ENCODE peak calls at places on chromosome 17, in nine cellular contexts. A is H9; S is heart left ventricle; U is fibroblast of lung; O is HCT116; Q is CD8-positive, alpha-beta T cell; E is upper lobe of right lung; Y is tibial nerve; B is tibial artery. T is an unnamed sample.

GRCh38 chr17:19244357-19244756 is 7.2 kb downstream of the EPN2 start:
- DNase-seq in U (no peak), Q (no peak), A (no peak), Y (no peak), O (no peak), B (no peak), S (no peak), E (no peak), T (no peak)

GRCh38 chr17:59812139-59812538 is 80.6 kb downstream of the TUBD1 start:
- DNase-seq in B (no peak), Q (no peak), O (no peak), Y (no peak), S (no peak), E (no peak), U (no peak), A (no peak), T (no peak)

GRCh38 chr17:42682400-42683384 is at the start of gene CNTNAP1:
- DNase-seq in O (no peak), Y (no peak), Q (no peak), S (peak; percentile 64), E (peak; percentile 75), A (peak; percentile 80), B (peak; percentile 60), U (peak; percentile 71), T (no peak)

GRCh38 chr17:15378243-15378642 is 36.8 kb upstream of the TEKT3 start:
- DNase-seq in A (no peak), U (no peak), Y (no peak), S (no peak), E (no peak), B (no peak), O (no peak), Q (no peak), T (peak; percentile 47)

GRCh38 chr17:68704897-68705296 is 103.7 kb upstream of the FAM20A start:
- DNase-seq in B (no peak), U (peak; percentile 79), Q (no peak), S (peak; percentile 35), O (no peak), E (no peak), Y (no peak), A (no peak), T (no peak)

GRCh38 chr17:62703269-62703775 is 75.9 kb downstream of the MRC2 start:
- DNase-seq in S (no peak), U (peak; percentile 33), Y (no peak), A (no peak), B (peak; percentile 49), Q (no peak), O (no peak), E (no peak), T (no peak)

GRCh38 chr17:18004345-18004744 is 31.7 kb downstream of the DRC3 start:
- DNase-seq in S (no peak), E (no peak), Q (no peak), U (no peak), Y (no peak), B (no peak), O (no peak), A (no peak), T (no peak)

GRCh38 chr17:41724476-41725030 is 9.9 kb downstream of the HAP1 start:
- DNase-seq in E (no peak), B (no peak), Y (no peak), O (no peak), S (no peak), A (no peak), Q (no peak), U (no peak), T (no peak)

GRCh38 chr17:39813631-39814030 is 50.5 kb downstream of the IKZF3 start:
- DNase-seq in A (no peak), B (no peak), S (no peak), Y (no peak), E (no peak), O (no peak), Q (peak; percentile 72), U (no peak), T (no peak)

GRCh38 chr17:30588798-30589247 is 111.6 kb downstream of the GOSR1 start:
- DNase-seq in Y (no peak), B (no peak), Q (no peak), O (no peak), U (no peak), A (no peak), S (no peak), E (no peak), T (no peak)

GRCh38 chr17:59892251-59892848 is 393 bp downstream of the TUBD1 start:
- DNase-seq in Y (no peak), E (no peak), A (no peak), B (no peak), U (no peak), O (no peak), Q (no peak), S (no peak), T (no peak)

GRCh38 chr17:68682913-68683312 is 81.7 kb upstream of the FAM20A start:
- DNase-seq in O (no peak), A (no peak), E (no peak), U (no peak), B (no peak), S (no peak), Q (no peak), Y (no peak), T (no peak)

GRCh38 chr17:80995131-80995530 is 3.5 kb downstream of the CHMP6 start:
- DNase-seq in U (no peak), Y (no peak), B (no peak), Q (no peak), O (no peak), E (no peak), A (no peak), S (no peak), T (no peak)

GRCh38 chr17:38982858-38983746 is 15.9 kb upstream of the FBXO47 start:
- DNase-seq in B (peak; percentile 53), O (peak; percentile 53), A (peak; percentile 62), U (peak; percentile 58), E (no peak), S (peak; percentile 39), Y (peak; percentile 69), Q (peak; percentile 61), T (no peak)

DNA sequence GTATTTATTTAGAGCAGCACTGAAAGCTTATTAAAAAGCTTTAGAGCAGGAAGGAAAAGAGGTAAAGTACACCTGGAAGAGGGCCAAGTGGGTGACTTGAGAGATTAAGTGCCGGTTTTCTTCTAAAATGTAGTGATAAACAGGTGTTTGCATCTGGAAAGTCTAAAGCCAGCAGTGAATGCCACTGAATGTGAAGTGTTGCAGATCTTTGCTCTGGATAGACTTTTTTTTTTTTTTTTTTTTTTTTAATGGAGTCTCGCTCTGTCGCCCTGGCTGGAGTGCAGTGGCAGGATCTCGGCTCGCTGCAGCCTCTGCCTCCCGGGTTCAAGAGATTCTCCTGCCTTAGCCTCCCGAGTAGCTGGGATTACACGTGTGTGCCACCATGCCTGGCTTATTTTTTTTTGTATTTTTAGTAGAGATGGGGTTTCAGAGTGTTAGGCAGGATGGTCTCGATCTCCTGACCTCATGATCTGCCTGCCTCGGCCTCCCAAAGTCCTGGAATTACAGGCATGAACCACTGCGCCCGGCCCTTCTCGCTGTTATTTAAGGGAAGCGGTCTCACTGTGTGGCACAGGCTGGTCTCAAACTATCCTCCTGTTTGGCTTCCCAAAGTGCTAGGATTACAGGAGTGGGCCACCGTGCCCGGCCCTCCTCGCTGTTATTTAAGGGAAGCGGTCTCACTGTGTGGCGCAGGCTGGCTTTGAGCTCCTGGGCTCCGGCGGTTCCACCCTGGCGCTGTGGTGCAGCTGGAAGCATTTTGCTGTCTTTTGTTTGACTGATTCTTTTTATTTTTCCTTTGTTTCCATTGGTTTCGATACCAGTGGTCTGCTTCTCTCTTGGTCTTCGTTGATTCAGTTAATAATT is 40.5 kb downstream of the FOXK2 start:
- DNase-seq in A (no peak), Q (no peak), E (no peak), S (no peak), U (no peak), O (no peak), B (no peak), Y (no peak), T (no peak)
- H3K27ac ChIP-seq in A (no peak overlapping the region), Q (no peak overlapping the region), E (no peak overlapping the region), S (no peak overlapping the region), U (no peak overlapping the region), O (no peak overlapping the region), B (no peak overlapping the region), Y (no peak overlapping the region), T (no peak overlapping the region)

GRCh38 chr17:57519199-57519598 is 225.9 kb downstream of the CCDC182 start:
- DNase-seq in Y (no peak), B (no peak), Q (no peak), E (no peak), A (no peak), S (no peak), U (peak; percentile 72), O (no peak), T (no peak)

GRCh38 chr17:57518587-57519118 is 226.4 kb downstream of the CCDC182 start:
- DNase-seq in E (no peak), O (no peak), Q (no peak), B (no peak), A (no peak), Y (no peak), U (no peak), S (peak; percentile 58), T (no peak)

GRCh38 chr17:57521606-57522435 is 223.3 kb downstream of the CCDC182 start:
- DNase-seq in S (no peak), O (no peak), Q (no peak), Y (no peak), U (no peak), B (no peak), A (no peak), E (no peak), T (no peak)

GRCh38 chr17:57517519-57518342 is 227.4 kb downstream of the CCDC182 start:
- DNase-seq in B (no peak), U (no peak), S (no peak), Y (no peak), E (no peak), A (no peak), O (no peak), Q (no peak), T (no peak)

GRCh38 chr17:57519800-57520199 is 225.3 kb downstream of the CCDC182 start:
- DNase-seq in Q (no peak), E (no peak), S (no peak), B (no peak), U (no peak), Y (no peak), O (no peak), A (no peak), T (no peak)
- H3K4me1 ChIP-seq in Q (no peaks in the 10 kb centered on the region), E (peaks cover 9% of the 10 kb centered on the region), S (no peaks in the 10 kb centered on the region), B (peaks cover 9% of the 10 kb centered on the region), U (no peaks in the 10 kb centered on the region), Y (peaks cover 6% of the 10 kb centered on the region), O (peaks cover 61% of the 10 kb centered on the region), A (no peaks in the 10 kb centered on the region), T (peaks cover 6% of the 10 kb centered on the region)

DNA sequence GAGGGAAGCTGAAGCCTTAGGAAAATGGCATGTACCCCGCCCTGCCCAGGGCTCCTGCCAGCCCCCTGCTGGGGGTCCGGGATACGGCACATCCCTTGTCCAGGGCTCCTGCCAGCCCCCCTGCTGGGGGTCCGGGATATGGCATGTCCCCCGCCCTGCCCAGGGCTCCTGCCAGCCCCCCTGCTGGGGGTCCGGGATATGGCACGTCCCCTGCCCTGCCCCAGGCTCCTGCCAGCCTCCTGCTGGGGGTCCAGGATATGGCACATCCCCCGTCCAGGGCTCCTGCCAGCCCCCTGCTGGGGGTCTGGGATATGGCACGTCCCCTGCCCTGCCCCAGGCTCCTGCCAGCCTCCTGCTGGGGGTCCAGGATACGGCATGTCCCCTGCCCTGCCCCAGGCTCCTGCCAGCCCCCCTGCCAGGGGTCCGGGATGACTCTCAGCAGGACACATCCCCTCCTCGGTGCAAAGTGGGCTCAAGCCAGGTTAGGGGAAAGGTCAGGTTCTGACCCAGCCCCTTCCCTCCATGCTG is 43.2 kb downstream of the RPH3AL start:
- DNase-seq in A (peak; percentile 83), U (peak; percentile 29), S (no peak), Q (no peak), Y (no peak), O (no peak), E (peak; percentile 61), B (no peak), T (no peak)
- TF ChIP-seq CTCF in A (peak; percentile 90), U (peak; percentile 18), S (peak; percentile 45), Q (peak; percentile 28), Y (no peak), O (peak; percentile 77), E (peak; percentile 54), B (no peak), T (no peak)

GRCh38 chr17:74769856-74770497 is 6.2 kb downstream of the NAT9 start:
- DNase-seq in O (no peak), Y (no peak), Q (no peak), S (no peak), A (no peak), B (no peak), U (no peak), E (no peak), T (no peak)
- H3K27ac ChIP-seq in O (peak overlapping the region; percentile 0), Y (peak overlapping the region; percentile 32), Q (no peak overlapping the region), S (peak overlapping the region; percentile 80), A (no peak overlapping the region), B (no peak overlapping the region), U (no peak overlapping the region), E (no peak overlapping the region), T (no peak overlapping the region)